ENCODE peak calls at places on chromosomes 12 and 14, in eight cellular contexts. A is endodermal cell, O is colonic mucosa, E is thoracic aorta, G is left lung, C is lung, I is heart right ventricle, S is neural progenitor cell. N is an unnamed sample.
A peak's percentile ranks its signal among the peaks of the same experiment; 100 is the strongest.

GRCh38 chr12:71166869-71167268 is 9.1 kb upstream of the TSPAN8 start:
- DNase-seq in A (no peak), O (no peak), E (no peak), G (no peak), C (no peak), I (no peak), S (no peak), N (no peak)

GRCh38 chr14:90454041-90455000 is 57.5 kb downstream of the CALM1 start:
- DNase-seq in A (peak; percentile 99), O (peak; percentile 91), E (peak; percentile 33), G (peak; percentile 68), C (peak; percentile 59), I (peak; percentile 89), S (peak; percentile 96), N (no peak)

GRCh38 chr12:9925746-9926393 is 6.3 kb downstream of the CLEC2A start:
- DNase-seq in A (peak; percentile 79), O (no peak), E (no peak), G (no peak), C (no peak), I (peak; percentile 8), S (peak; percentile 75), N (no peak)

GRCh38 chr14:54257424-54257823 is 139.4 kb upstream of the CDKN3 start:
- DNase-seq in A (peak; percentile 75), O (no peak), E (no peak), G (no peak), C (no peak), I (no peak), S (peak; percentile 95), N (no peak)

GRCh38 chr14:35808076-35808657 is 928 bp downstream of the RALGAPA1 start:
- DNase-seq in A (peak; percentile 68), O (peak; percentile 84), E (no peak), G (no peak), C (no peak), I (no peak), S (peak; percentile 43), N (no peak)

GRCh38 chr12:5665615-5666014 is 233.7 kb downstream of the NTF3 start:
- DNase-seq in A (no peak), O (no peak), E (no peak), G (no peak), C (no peak), I (no peak), S (no peak), N (no peak)

GRCh38 chr12:104825408-104825807 is 132.7 kb downstream of the SLC41A2 start:
- DNase-seq in A (peak; percentile 66), O (no peak), E (no peak), G (no peak), C (no peak), I (no peak), S (peak; percentile 6), N (no peak)

GRCh38 chr12:109951136-109951535 is 45.0 kb downstream of the GIT2 start:
- DNase-seq in A (no peak), O (no peak), E (no peak), G (no peak), C (no peak), I (no peak), S (no peak), N (no peak)

GRCh38 chr12:56836800-56837663 is 73.9 kb downstream of the HSD17B6 start:
- DNase-seq in A (no peak), O (no peak), E (no peak), G (no peak), C (peak; percentile 39), I (no peak), S (no peak), N (no peak)

GRCh38 chr14:64410084-64410774 is 22.1 kb downstream of the MTHFD1 start:
- DNase-seq in A (peak; percentile 80), O (no peak), E (no peak), G (no peak), C (no peak), I (no peak), S (peak; percentile 53), N (no peak)

GRCh38 chr14:79659995-79660975 is 551.0 kb downstream of the DIO2 start:
- DNase-seq in A (peak; percentile 42), O (no peak), E (no peak), G (no peak), C (no peak), I (no peak), S (no peak), N (no peak)

GRCh38 chr14:21238823-21239518 is 30.3 kb downstream of the HNRNPC start:
- DNase-seq in A (no peak), O (no peak), E (no peak), G (no peak), C (no peak), I (no peak), S (no peak), N (no peak)

GRCh38 chr14:21244546-21244945 is 24.7 kb downstream of the HNRNPC start:
- DNase-seq in A (no peak), O (no peak), E (no peak), G (no peak), C (no peak), I (no peak), S (no peak), N (no peak)

GRCh38 chr14:21236948-21237797 is 32.1 kb downstream of the HNRNPC start:
- DNase-seq in A (no peak), O (no peak), E (no peak), G (no peak), C (no peak), I (no peak), S (no peak), N (no peak)

GRCh38 chr14:21240417-21240816 is 28.8 kb downstream of the HNRNPC start:
- DNase-seq in A (no peak), O (no peak), E (no peak), G (no peak), C (no peak), I (no peak), S (no peak), N (no peak)

GRCh38 chr14:21241218-21241819 is 27.9 kb downstream of the HNRNPC start:
- DNase-seq in A (no peak), O (no peak), E (no peak), G (no peak), C (no peak), I (no peak), S (no peak), N (no peak)
- TF ChIP-seq CTCF in A (peak; percentile 69), O (peak; percentile 24), E (peak; percentile 12), G (peak; percentile 22), C (no peak), I (peak; percentile 59), S (peak; percentile 57), N (peak; percentile 46)

GRCh38 chr14:32137883-32138282 is 60.8 kb downstream of the ARHGAP5 start:
- DNase-seq in A (no peak), O (no peak), E (no peak), G (no peak), C (no peak), I (no peak), S (no peak), N (no peak)

GRCh38 chr14:32136027-32136825 is 59.1 kb downstream of the ARHGAP5 start:
- DNase-seq in A (no peak), O (no peak), E (no peak), G (no peak), C (no peak), I (no peak), S (no peak), N (no peak)

GRCh38 chr14:32142754-32143437 is 58.9 kb upstream of the RNU6-7 start:
- DNase-seq in A (no peak), O (no peak), E (no peak), G (no peak), C (no peak), I (no peak), S (no peak), N (no peak)

GRCh38 chr14:32134448-32135070 is 57.5 kb downstream of the ARHGAP5 start:
- DNase-seq in A (no peak), O (no peak), E (no peak), G (no peak), C (no peak), I (no peak), S (no peak), N (no peak)

DNA sequence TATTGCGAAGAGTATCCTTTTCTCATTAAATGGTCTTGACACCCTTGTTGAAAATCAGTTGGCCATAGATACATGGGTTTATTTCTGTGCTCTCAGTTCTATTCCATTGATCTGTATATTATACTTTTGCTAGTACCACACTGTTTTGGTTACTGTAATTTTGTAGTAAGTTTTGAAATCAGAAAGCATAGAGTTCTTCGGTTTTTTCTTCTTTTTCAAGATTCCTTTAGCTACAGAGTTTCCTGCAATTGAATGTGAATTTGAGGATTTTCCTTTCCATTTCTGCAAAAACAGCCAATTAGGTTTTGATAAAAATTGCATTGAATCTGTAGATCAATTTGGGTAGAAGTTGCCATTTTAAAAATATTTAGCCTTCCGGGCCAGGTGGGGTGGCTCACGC is 60.2 kb downstream of the ARHGAP5 start:
- DNase-seq in A (no peak), O (no peak), E (no peak), G (no peak), C (no peak), I (no peak), S (no peak), N (no peak)
- H3K4me1 ChIP-seq in A (no peaks in the 10 kb centered on the region), O (no peaks in the 10 kb centered on the region), E (no peaks in the 10 kb centered on the region), G (no peaks in the 10 kb centered on the region), C (peaks cover 2% of the 10 kb centered on the region), I (no peaks in the 10 kb centered on the region), S (no peaks in the 10 kb centered on the region), N (no peaks in the 10 kb centered on the region)

GRCh38 chr12:129186952-129187351 is 333.7 kb downstream of the GLT1D1 start:
- DNase-seq in A (peak; percentile 73), O (no peak), E (no peak), G (no peak), C (no peak), I (no peak), S (peak; percentile 18), N (no peak)

GRCh38 chr12:129195081-129195480 is 341.8 kb downstream of the GLT1D1 start:
- DNase-seq in A (peak; percentile 66), O (no peak), E (no peak), G (no peak), C (no peak), I (no peak), S (no peak), N (no peak)

GRCh38 chr12:129185855-129186254 is 332.6 kb downstream of the GLT1D1 start:
- DNase-seq in A (no peak), O (no peak), E (no peak), G (no peak), C (no peak), I (no peak), S (no peak), N (no peak)

GRCh38 chr12:129193263-129193871 is 340.1 kb downstream of the GLT1D1 start:
- DNase-seq in A (peak; percentile 90), O (peak; percentile 48), E (no peak), G (no peak), C (no peak), I (no peak), S (peak; percentile 37), N (no peak)

DNA sequence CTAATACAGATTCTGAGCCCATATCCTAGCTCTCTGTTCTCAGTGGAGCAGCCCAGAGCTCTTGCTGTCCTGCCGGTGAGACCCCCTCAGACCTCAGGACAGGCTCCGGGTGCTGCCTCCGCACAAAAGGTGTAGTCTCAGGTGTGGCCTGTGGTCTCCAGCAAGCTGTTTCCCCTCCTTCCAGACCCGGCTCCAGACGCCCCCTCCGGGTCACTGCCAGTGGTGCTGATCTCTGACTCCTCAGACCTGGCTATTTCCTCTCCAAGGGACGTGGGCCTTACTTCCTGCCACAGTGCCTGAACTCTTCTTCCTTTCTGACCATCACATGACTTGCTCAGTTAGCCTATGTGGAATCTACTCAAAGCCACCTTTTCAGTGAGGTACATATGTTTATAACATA is 337.5 kb downstream of the GLT1D1 start:
- DNase-seq in A (peak; percentile 96), O (no peak), E (no peak), G (no peak), C (no peak), I (no peak), S (peak; percentile 48), N (no peak)
- TF ChIP-seq CTCF in A (peak; percentile 81), O (no peak), E (no peak), G (no peak), C (no peak), I (no peak), S (peak; percentile 45), N (no peak)

GRCh38 chr14:24440606-24441399 is 1.8 kb downstream of the SDR39U1 start:
- DNase-seq in A (no peak), O (no peak), E (no peak), G (no peak), C (no peak), I (no peak), S (no peak), N (no peak)
- H3K4me1 ChIP-seq in A (peaks cover 26% of the 10 kb centered on the region), O (peaks cover 27% of the 10 kb centered on the region), E (peaks cover 5% of the 10 kb centered on the region), G (peaks cover 61% of the 10 kb centered on the region), C (peaks cover 5% of the 10 kb centered on the region), I (peaks cover 7% of the 10 kb centered on the region), S (peaks cover 9% of the 10 kb centered on the region), N (peaks cover 4% of the 10 kb centered on the region)

N was measured in Peyer's patch.